ENCODE peak calls at places on chromosomes 12 and 14, in ten cellular contexts. R, Q, N, B, T, F, V, S, W and Z are unnamed samples.

GRCh38 chr14:39722547-39723273 is 290.5 kb upstream of the FBXO33 start:
- DNase-seq in R (no peak), Q (no peak), N (no peak), B (no peak), T (no peak), F (no peak), V (no peak), S (no peak), W (no peak), Z (no peak)

GRCh38 chr14:52399886-52400599 is 85.9 kb downstream of the PTGER2 start:
- DNase-seq in R (no peak), Q (no peak), N (no peak), B (no peak), T (peak), F (no peak), V (no peak), S (no peak), W (no peak), Z (no peak)

GRCh38 chr14:92497391-92497790 is 16.2 kb upstream of the RIN3 start:
- DNase-seq in R (no peak), Q (no peak), N (no peak), B (no peak), T (no peak), F (no peak), V (no peak), S (no peak), W (no peak), Z (no peak)

GRCh38 chr14:91332448-91333059 is 85.1 kb downstream of the CCDC88C start:
- DNase-seq in R (no peak), Q (no peak), N (no peak), B (peak), T (no peak), F (no peak), V (no peak), S (no peak), W (no peak), Z (no peak)

GRCh38 chr12:115394498-115395220 is 710.7 kb upstream of the TBX3 start:
- DNase-seq in R (no peak), Q (no peak), N (no peak), B (no peak), T (no peak), F (no peak), V (no peak), S (no peak), W (no peak), Z (no peak)

GRCh38 chr12:92065018-92065499 is 80.6 kb downstream of the BTG1 start:
- DNase-seq in R (no peak), Q (peak), N (no peak), B (no peak), T (peak), F (peak), V (peak), S (no peak), W (no peak), Z (no peak)

GRCh38 chr12:47742253-47742825 is 16.3 kb downstream of the RAPGEF3 start:
- DNase-seq in R (peak), Q (peak), N (no peak), B (peak), T (peak), F (peak), V (peak), S (peak), W (peak), Z (no peak)

GRCh38 chr14:101291390-101291789 is 269.9 kb upstream of the DIO3 start:
- DNase-seq in R (no peak), Q (no peak), N (no peak), B (no peak), T (no peak), F (no peak), V (no peak), S (no peak), W (no peak), Z (no peak)

GRCh38 chr14:79578470-79578869 is 632.8 kb downstream of the DIO2 start:
- DNase-seq in R (no peak), Q (no peak), N (no peak), B (no peak), T (no peak), F (no peak), V (no peak), S (no peak), W (no peak), Z (no peak)

GRCh38 chr14:104640681-104641080 is 36.1 kb upstream of the TMEM179 start:
- DNase-seq in R (no peak), Q (no peak), N (no peak), B (no peak), T (no peak), F (no peak), V (no peak), S (no peak), W (no peak), Z (no peak)

GRCh38 chr14:23147676-23148075 is 28.6 kb upstream of the CEBPE start:
- DNase-seq in R (no peak), Q (no peak), N (no peak), B (no peak), T (no peak), F (no peak), V (no peak), S (no peak), W (no peak), Z (no peak)

GRCh38 chr12:8780389-8780788 is 42.0 kb upstream of the A2ML1 start:
- DNase-seq in R (peak), Q (no peak), N (no peak), B (no peak), T (peak), F (peak), V (no peak), S (no peak), W (no peak), Z (no peak)

GRCh38 chr14:54487771-54488170 is 1.0 kb downstream of the GMFB start:
- DNase-seq in R (no peak), Q (no peak), N (no peak), B (no peak), T (peak), F (no peak), V (no peak), S (no peak), W (no peak), Z (no peak)

GRCh38 chr12:112559784-112560183 is 141.0 kb downstream of the PTPN11 start:
- DNase-seq in R (no peak), Q (no peak), N (no peak), B (no peak), T (no peak), F (no peak), V (no peak), S (no peak), W (no peak), Z (no peak)

GRCh38 chr14:92633724-92634123 is 114.7 kb downstream of the LGMN start:
- DNase-seq in R (no peak), Q (no peak), N (no peak), B (no peak), T (no peak), F (no peak), V (no peak), S (no peak), W (no peak), Z (no peak)

GRCh38 chr12:98106201-98106600 is 409.2 kb upstream of the TMPO start:
- DNase-seq in R (no peak), Q (no peak), N (no peak), B (no peak), T (no peak), F (no peak), V (no peak), S (no peak), W (no peak), Z (no peak)

GRCh38 chr12:57455374-57456144 is 452 bp downstream of the INHBE start:
- DNase-seq in R (no peak), Q (no peak), N (no peak), B (peak), T (no peak), F (no peak), V (no peak), S (no peak), W (no peak), Z (no peak)

GRCh38 chr12:52380271-52380694 is 5.2 kb downstream of the KRT84 start:
- DNase-seq in R (no peak), Q (no peak), N (no peak), B (no peak), T (peak), F (peak), V (no peak), S (no peak), W (no peak), Z (no peak)

GRCh38 chr12:70367268-70368141 is 1.4 kb downstream of the KCNMB4 start:
- DNase-seq in R (peak), Q (no peak), N (no peak), B (no peak), T (peak), F (no peak), V (no peak), S (no peak), W (no peak), Z (no peak)

GRCh38 chr12:85823436-85824179 is 12.6 kb downstream of the RASSF9 start:
- DNase-seq in R (no peak), Q (no peak), N (no peak), B (no peak), T (peak), F (peak), V (no peak), S (no peak), W (no peak), Z (no peak)

GRCh38 chr14:49634547-49635334 is at the start of gene DNAAF2:
- DNase-seq in R (peak), Q (peak), N (peak), B (no peak), T (peak), F (peak), V (peak), S (peak), W (peak), Z (no peak)

GRCh38 chr12:128992550-128992949 is 139.3 kb downstream of the GLT1D1 start:
- DNase-seq in R (no peak), Q (no peak), N (no peak), B (no peak), T (no peak), F (no peak), V (no peak), S (no peak), W (no peak), Z (no peak)

GRCh38 chr12:10722502-10722904 is 620 bp downstream of the YBX3 start:
- DNase-seq in R (peak), Q (peak), N (peak), B (peak), T (peak), F (peak), V (peak), S (peak), W (peak), Z (no peak)

GRCh38 chr12:89634508-89634907 is 74.1 kb downstream of the ATP2B1 start:
- DNase-seq in R (no peak), Q (no peak), N (no peak), B (no peak), T (no peak), F (no peak), V (no peak), S (no peak), W (no peak), Z (no peak)

GRCh38 chr14:75175677-75176141 is 703 bp downstream of the TMED10 start:
- DNase-seq in R (no peak), Q (no peak), N (no peak), B (no peak), T (no peak), F (no peak), V (no peak), S (no peak), W (no peak), Z (no peak)

GRCh38 chr12:116365606-116366455 is 88.3 kb upstream of the MED13L start:
- DNase-seq in R (no peak), Q (no peak), N (no peak), B (no peak), T (no peak), F (no peak), V (no peak), S (no peak), W (no peak), Z (no peak)

GRCh38 chr12:11795192-11795909 is 145.9 kb downstream of the ETV6 start:
- DNase-seq in R (no peak), Q (no peak), N (no peak), B (no peak), T (no peak), F (peak), V (no peak), S (no peak), W (no peak), Z (no peak)

GRCh38 chr14:59308706-59309105 is 120.2 kb downstream of the DAAM1 start:
- DNase-seq in R (no peak), Q (no peak), N (no peak), B (no peak), T (no peak), F (no peak), V (no peak), S (no peak), W (no peak), Z (no peak)

GRCh38 chr12:27635349-27635972 is 60.8 kb upstream of the REP15 start:
- DNase-seq in R (no peak), Q (no peak), N (no peak), B (no peak), T (peak), F (peak), V (no peak), S (no peak), W (no peak), Z (no peak)